ENCODE peak calls at places on chromosomes 16 and 17, in ten cellular contexts. S is HFF-Myc, V is ovary, I is cardiac muscle cell, K is BJ, A is heart right ventricle, L is brain microvascular endothelial cell, O is lower leg skin, Z is transverse colon, W is fibroblast of the aortic adventitia. Q is an unnamed sample.
A peak's percentile ranks its signal among the peaks of the same experiment; 100 is the strongest.

GRCh38 chr17:81794074-81794476 is 9.9 kb upstream of the GCGR start:
- DNase-seq in I (no peak), L (no peak), S (no peak), V (no peak), Z (no peak), A (no peak), W (no peak), O (no peak), K (no peak), Q (no peak)

GRCh38 chr16:3998793-3999478 is 117.3 kb downstream of the ADCY9 start:
- DNase-seq in O (no peak), Z (no peak), W (peak; percentile 69), K (peak; percentile 41), V (no peak), I (no peak), L (peak; percentile 60), A (no peak), S (no peak), Q (no peak)

GRCh38 chr16:85354623-85355514 is 242.6 kb upstream of the CIBAR2 start:
- DNase-seq in I (peak; percentile 47), W (peak; percentile 44), K (peak; percentile 17), V (no peak), S (peak; percentile 91), O (no peak), A (no peak), L (peak; percentile 67), Z (no peak), Q (no peak)

GRCh38 chr16:67456383-67457140 is 24.4 kb downstream of the ATP6V0D1 start:
- DNase-seq in S (no peak), V (no peak), I (no peak), A (peak; percentile 67), K (no peak), W (peak; percentile 89), O (no peak), L (peak; percentile 13), Z (peak; percentile 83), Q (no peak)

GRCh38 chr17:49703557-49704277 is 4.0 kb downstream of the SLC35B1 start:
- DNase-seq in V (no peak), A (no peak), Z (peak; percentile 16), K (no peak), S (peak; percentile 12), L (peak; percentile 17), I (peak; percentile 48), O (no peak), W (peak; percentile 52), Q (peak; percentile 49)

GRCh38 chr16:46970089-46970488 is 3.4 kb downstream of the DNAJA2 start:
- DNase-seq in I (peak; percentile 14), A (peak; percentile 42), S (no peak), L (no peak), O (no peak), Z (no peak), W (no peak), K (no peak), V (no peak), Q (no peak)

GRCh38 chr17:70655179-70655578 is 485.8 kb downstream of the KCNJ2 start:
- DNase-seq in S (no peak), A (no peak), Z (no peak), I (no peak), K (no peak), L (no peak), O (no peak), W (no peak), V (no peak), Q (no peak)

GRCh38 chr16:84800118-84800517 is 19.7 kb upstream of the CRISPLD2 start:
- DNase-seq in L (no peak), V (no peak), A (no peak), Z (no peak), W (no peak), I (no peak), S (no peak), O (no peak), K (no peak), Q (no peak)

GRCh38 chr17:5485270-5486205 is at the start of gene DERL2:
- DNase-seq in A (no peak), Z (no peak), O (no peak), L (peak; percentile 10), I (no peak), K (no peak), S (no peak), W (peak; percentile 34), V (no peak), Q (no peak)

GRCh38 chr17:34146440-34147043 is 108.5 kb upstream of the CCL2 start:
- DNase-seq in Z (peak; percentile 73), A (peak; percentile 53), L (no peak), O (peak; percentile 45), W (no peak), V (no peak), K (no peak), S (no peak), I (peak; percentile 52), Q (peak; percentile 67)

GRCh38 chr16:79843631-79844043 is 243.1 kb upstream of the MAF start:
- DNase-seq in V (no peak), L (no peak), I (no peak), O (no peak), Z (no peak), W (no peak), K (no peak), A (no peak), S (no peak), Q (peak; percentile 27)

GRCh38 chr17:46788300-46788699 is 30.2 kb downstream of the WNT3 start:
- DNase-seq in O (no peak), L (no peak), I (no peak), S (no peak), Z (no peak), V (no peak), W (no peak), A (no peak), K (no peak), Q (no peak)

GRCh38 chr17:2975469-2975958 is 87.9 kb downstream of the OR1D5 start:
- DNase-seq in I (no peak), L (no peak), O (no peak), A (no peak), K (no peak), V (peak; percentile 63), W (peak; percentile 83), Z (peak; percentile 40), S (no peak), Q (no peak)
- H3K4me3 ChIP-seq in I (no peak overlapping the region), L (no peak overlapping the region), O (no peak overlapping the region), A (no peak overlapping the region), K (peak overlapping the region; percentile 43), V (peak overlapping the region; percentile 37), W (peak overlapping the region; percentile 76), Z (peak overlapping the region; percentile 30), S (no peak overlapping the region), Q (no peak overlapping the region)

DNA sequence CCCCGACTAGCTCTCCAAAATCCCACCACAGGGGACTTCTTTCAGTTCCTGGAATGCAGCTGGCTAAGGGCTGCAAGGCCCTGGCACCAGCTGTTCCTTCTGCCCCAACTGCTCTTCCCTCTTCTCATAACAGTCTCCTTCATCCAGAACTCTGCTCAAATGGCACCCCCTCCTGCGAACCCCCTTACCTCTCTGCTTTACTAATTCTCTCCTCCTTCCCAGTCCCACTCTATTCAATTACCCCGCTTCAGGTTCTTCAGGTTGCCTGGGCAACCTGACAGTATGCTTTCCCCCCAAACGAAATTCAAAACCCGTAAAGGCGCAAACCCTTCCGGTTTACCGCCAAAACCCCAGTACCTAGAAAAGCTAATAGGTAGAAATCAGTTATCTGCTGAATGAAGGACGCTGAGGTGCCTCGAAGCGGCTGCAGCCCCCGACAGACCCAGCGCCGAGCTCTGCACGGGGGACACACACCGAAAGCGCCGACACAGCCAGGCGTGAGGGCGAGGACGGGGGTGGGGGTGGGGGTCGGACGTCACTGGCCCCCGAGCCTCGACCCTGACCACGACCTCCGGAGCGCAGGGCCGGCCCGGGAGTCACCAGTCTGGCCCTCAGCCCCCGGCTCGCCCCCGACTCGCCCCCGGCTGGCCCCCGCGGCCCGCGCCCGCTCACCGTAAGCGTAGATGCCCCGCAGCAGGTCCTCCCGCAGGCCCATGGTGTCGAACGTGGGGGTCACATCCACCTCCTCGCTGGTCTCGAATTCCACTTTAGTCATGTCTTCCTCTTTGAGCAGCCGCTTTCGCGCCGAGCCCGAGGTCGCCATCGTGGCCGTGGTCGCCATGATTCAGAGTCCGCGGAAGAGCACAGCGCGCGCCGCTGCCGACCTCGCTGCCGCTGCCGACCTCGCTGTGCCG is 550 bp downstream of the EIF4A3 start:
- DNase-seq in K (no peak), O (no peak), W (peak; percentile 39), L (no peak), S (no peak), V (peak; percentile 72), A (no peak), I (peak; percentile 32), Z (no peak), Q (peak; percentile 46)
- TF ChIP-seq CTCF in K (peak; percentile 6), O (no peak), W (no peak), L (no peak), S (no peak), V (no peak), A (no peak), I (no peak), Z (no peak), Q (no peak)

DNA sequence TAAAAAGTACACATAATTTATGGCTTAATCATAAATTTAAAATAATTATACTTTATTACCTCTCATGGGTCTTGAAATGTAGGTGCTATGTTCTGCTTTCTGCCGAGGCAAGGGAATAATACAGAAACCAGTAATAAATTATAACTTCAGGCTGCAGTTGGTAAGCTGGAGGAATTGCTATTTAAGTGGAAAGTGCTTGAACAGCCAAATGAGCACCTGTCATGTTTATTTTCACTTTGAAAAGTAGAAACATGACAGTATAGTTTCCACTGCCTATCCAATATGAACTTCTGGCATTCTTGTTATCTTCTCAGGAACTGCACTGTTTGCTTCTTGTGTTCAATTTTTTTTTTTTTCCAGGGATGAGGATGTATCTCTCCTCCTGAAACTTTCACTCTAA is 146.0 kb downstream of the FTO start:
- DNase-seq in L (no peak), W (no peak), I (no peak), K (no peak), V (no peak), S (no peak), A (no peak), Z (no peak), O (no peak), Q (no peak)
- H3K4me3 ChIP-seq in L (no peak overlapping the region), W (no peak overlapping the region), I (no peak overlapping the region), K (no peak overlapping the region), V (no peak overlapping the region), S (no peak overlapping the region), A (no peak overlapping the region), Z (no peak overlapping the region), O (no peak overlapping the region), Q (no peak overlapping the region)

GRCh38 chr17:72474243-72474642 is 353.4 kb downstream of the SOX9 start:
- DNase-seq in A (no peak), K (no peak), S (no peak), W (no peak), O (no peak), Z (no peak), L (no peak), I (no peak), V (no peak), Q (no peak)

GRCh38 chr17:72476134-72476533 is 355.3 kb downstream of the SOX9 start:
- DNase-seq in L (no peak), V (no peak), O (no peak), I (no peak), K (no peak), W (no peak), Z (no peak), S (no peak), A (no peak), Q (no peak)

GRCh38 chr17:72476575-72476986 is 355.8 kb downstream of the SOX9 start:
- DNase-seq in W (no peak), I (no peak), L (no peak), S (no peak), A (no peak), Z (no peak), O (no peak), V (no peak), K (no peak), Q (no peak)

GRCh38 chr17:72477529-72477928 is 356.7 kb downstream of the SOX9 start:
- DNase-seq in O (no peak), K (no peak), I (no peak), Z (peak; percentile 70), W (no peak), A (no peak), L (no peak), S (no peak), V (no peak), Q (no peak)

GRCh38 chr17:72474740-72475477 is 354.1 kb downstream of the SOX9 start:
- DNase-seq in Z (peak; percentile 47), S (no peak), I (no peak), L (no peak), A (no peak), W (no peak), K (no peak), V (no peak), O (no peak), Q (no peak)
- TF ChIP-seq CTCF in Z (no peak), S (no peak), I (no peak), L (no peak), A (no peak), W (no peak), K (no peak), V (no peak), O (no peak), Q (no peak)

Q was measured in GM12865.